ENCODE peak calls at places on chromosomes 12 and 14, in seven cellular contexts. U is GM23338, K is upper lobe of left lung, H is heart left ventricle, E is lower lobe of right lung, C is aorta, R is brain microvascular endothelial cell. O is an unnamed sample.

GRCh38 chr12:101608301-101609133 is 13.7 kb downstream of the MYBPC1 start:
- DNase-seq in U (peak; percentile 8), E (peak; percentile 57), C (no peak), K (no peak), H (no peak), R (no peak), O (no peak)

GRCh38 chr12:71019282-71019831 is 98.8 kb upstream of the PTPRR start:
- DNase-seq in E (no peak), U (peak; percentile 40), C (no peak), K (no peak), R (no peak), H (no peak), O (no peak)

GRCh38 chr12:459430-460258 is at the start of gene B4GALNT3:
- DNase-seq in U (peak; percentile 81), C (peak; percentile 87), H (peak; percentile 77), K (peak; percentile 94), R (no peak), E (peak; percentile 83), O (peak; percentile 86)

GRCh38 chr14:69270795-69271708 is 11.1 kb downstream of the GALNT16 start:
- DNase-seq in R (peak; percentile 15), C (no peak), K (no peak), U (no peak), E (no peak), H (peak; percentile 74), O (peak; percentile 67)

GRCh38 chr14:75944607-75945241 is 37.1 kb downstream of the TGFB3 start:
- DNase-seq in K (no peak), C (no peak), R (no peak), U (no peak), H (no peak), E (no peak), O (no peak)

GRCh38 chr14:60311417-60311816 is 62.4 kb downstream of the PPM1A start:
- DNase-seq in R (peak; percentile 86), U (no peak), H (no peak), K (no peak), C (no peak), E (no peak), O (no peak)

GRCh38 chr12:51323966-51324895 is at the start of gene BIN2:
- DNase-seq in U (no peak), E (peak; percentile 85), R (no peak), K (peak; percentile 94), H (peak; percentile 87), C (peak; percentile 80), O (peak; percentile 51)

GRCh38 chr14:75812592-75812991 is 151.5 kb downstream of the TTLL5 start:
- DNase-seq in C (no peak), U (peak; percentile 53), K (no peak), H (no peak), E (no peak), R (no peak), O (no peak)

GRCh38 chr14:65496178-65496993 is 83.9 kb downstream of the FUT8 start:
- DNase-seq in C (no peak), U (no peak), K (no peak), E (no peak), H (no peak), R (no peak), O (no peak)

GRCh38 chr12:109309441-109310246 is 560 bp upstream of the FOXN4 start:
- DNase-seq in C (no peak), H (no peak), E (no peak), U (peak; percentile 65), K (peak; percentile 86), R (no peak), O (no peak)

GRCh38 chr12:5230151-5230550 is 186.5 kb downstream of the KCNA5 start:
- DNase-seq in K (no peak), E (no peak), R (peak; percentile 40), U (no peak), H (no peak), C (no peak), O (no peak)

GRCh38 chr14:76917158-76917596 is 91.0 kb downstream of the LRRC74A start:
- DNase-seq in C (no peak), E (no peak), U (peak; percentile 96), K (no peak), H (no peak), R (peak; percentile 82), O (peak; percentile 82)

GRCh38 chr14:94100847-94101246 is 9.7 kb upstream of the IFI27 start:
- DNase-seq in E (no peak), R (peak; percentile 84), K (no peak), U (no peak), H (no peak), C (no peak), O (no peak)

GRCh38 chr14:96217381-96217913 is 12.8 kb downstream of the BDKRB2 start:
- DNase-seq in H (no peak), R (no peak), C (no peak), K (no peak), U (no peak), E (no peak), O (no peak)

GRCh38 chr14:21024668-21025373 is at the start of gene NDRG2:
- DNase-seq in H (peak; percentile 93), K (peak; percentile 95), R (no peak), E (peak; percentile 87), C (peak; percentile 89), U (peak; percentile 95), O (peak; percentile 95)

GRCh38 chr14:58455593-58456265 is 28.2 kb downstream of the KIAA0586 start:
- DNase-seq in R (peak; percentile 15), H (no peak), E (no peak), K (no peak), U (no peak), C (no peak), O (no peak)

GRCh38 chr12:50105913-50106450 is 2.2 kb downstream of the GPD1 start:
- DNase-seq in C (no peak), U (no peak), R (no peak), K (no peak), E (no peak), H (no peak), O (no peak)

GRCh38 chr14:99534863-99535262 is 53.7 kb downstream of the CCNK start:
- DNase-seq in K (peak; percentile 56), H (no peak), C (no peak), R (no peak), U (no peak), E (no peak), O (no peak)

GRCh38 chr12:88958961-88959360 is 378.7 kb upstream of the KITLG start:
- DNase-seq in E (no peak), K (no peak), H (no peak), R (no peak), U (peak; percentile 33), C (no peak), O (no peak)

DNA sequence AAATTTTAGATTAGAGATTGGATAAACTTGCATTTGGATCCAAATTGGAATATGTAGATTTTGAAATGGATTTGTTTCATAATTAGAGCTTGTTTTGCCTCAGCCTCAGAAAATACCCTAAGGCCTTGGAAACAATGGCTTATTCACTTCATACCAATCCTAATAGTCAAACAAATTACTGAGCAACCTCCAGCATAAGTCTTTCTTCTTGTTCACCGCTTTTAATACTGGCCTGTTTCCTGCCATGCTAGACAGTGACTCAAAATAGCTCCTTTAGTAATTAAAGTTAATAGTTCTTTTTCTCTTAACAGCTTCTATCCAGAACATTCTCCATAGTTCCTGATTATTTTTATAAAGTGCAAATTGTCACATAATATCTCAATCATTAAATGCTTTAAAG is 110.9 kb upstream of the DNM1L start:
- DNase-seq in C (no peak), E (no peak), K (no peak), U (no peak), R (peak; percentile 56), H (no peak), O (no peak)
- H3K4me3 ChIP-seq in C (no peak overlapping the region), E (no peak overlapping the region), K (no peak overlapping the region), U (no peak overlapping the region), R (no peak overlapping the region), H (no peak overlapping the region), O (no peak overlapping the region)

GRCh38 chr14:67819563-67820411 is at the start of gene RAD51B:
- DNase-seq in U (peak; percentile 92), E (peak; percentile 89), H (peak; percentile 91), K (peak; percentile 81), C (peak; percentile 93), R (peak; percentile 87), O (peak; percentile 83)

GRCh38 chr14:67820428-67820881 is 876 bp downstream of the RAD51B start:
- DNase-seq in E (no peak), R (peak; percentile 6), U (peak; percentile 32), K (no peak), C (no peak), H (no peak), O (no peak)

GRCh38 chr14:67817750-67818438 is 1.5 kb upstream of the ZFYVE26 start:
- DNase-seq in H (no peak), R (no peak), C (no peak), E (no peak), K (no peak), U (no peak), O (peak; percentile 41)

GRCh38 chr14:67816326-67817009 is at the start of gene ZFYVE26:
- DNase-seq in K (peak; percentile 72), R (peak; percentile 96), U (peak; percentile 99), H (peak; percentile 89), C (peak; percentile 93), E (peak; percentile 92), O (peak; percentile 89)

GRCh38 chr14:67821121-67821520 is 1.5 kb downstream of the RAD51B start:
- DNase-seq in E (no peak), C (no peak), U (no peak), H (no peak), K (no peak), R (no peak), O (no peak)
- H3K27ac ChIP-seq in E (no peak overlapping the region), C (no peak overlapping the region), U (peak overlapping the region; percentile 26), H (no peak overlapping the region), K (no peak overlapping the region), R (no peak overlapping the region), O (no peak overlapping the region)

DNA sequence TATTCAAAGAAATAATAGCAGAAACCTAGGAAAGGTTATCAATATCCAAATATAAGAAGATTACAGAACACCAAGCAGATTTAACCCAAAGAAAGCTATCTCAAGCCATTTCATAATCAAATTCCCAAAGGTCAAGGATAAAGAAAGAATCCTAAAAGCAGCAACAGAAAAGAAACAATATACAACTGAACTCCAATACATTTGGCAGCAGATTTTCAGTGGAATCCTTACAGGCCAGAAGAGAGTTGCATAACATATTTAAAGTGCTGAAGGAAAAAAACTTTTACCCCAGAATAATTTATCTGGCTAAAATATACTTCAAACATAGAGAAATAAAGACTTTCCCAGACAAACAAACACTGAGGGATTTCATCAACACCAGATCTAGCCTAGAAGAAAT is 54.3 kb downstream of the DENND5B start:
- DNase-seq in R (no peak), E (no peak), U (no peak), C (no peak), K (no peak), H (no peak), O (no peak)
- H3K27me3 ChIP-seq in R (no peaks in the 10 kb centered on the region), E (no peaks in the 10 kb centered on the region), U (no peaks in the 10 kb centered on the region), C (no peaks in the 10 kb centered on the region), K (no peaks in the 10 kb centered on the region), H (no peaks in the 10 kb centered on the region), O (no peaks in the 10 kb centered on the region)

DNA sequence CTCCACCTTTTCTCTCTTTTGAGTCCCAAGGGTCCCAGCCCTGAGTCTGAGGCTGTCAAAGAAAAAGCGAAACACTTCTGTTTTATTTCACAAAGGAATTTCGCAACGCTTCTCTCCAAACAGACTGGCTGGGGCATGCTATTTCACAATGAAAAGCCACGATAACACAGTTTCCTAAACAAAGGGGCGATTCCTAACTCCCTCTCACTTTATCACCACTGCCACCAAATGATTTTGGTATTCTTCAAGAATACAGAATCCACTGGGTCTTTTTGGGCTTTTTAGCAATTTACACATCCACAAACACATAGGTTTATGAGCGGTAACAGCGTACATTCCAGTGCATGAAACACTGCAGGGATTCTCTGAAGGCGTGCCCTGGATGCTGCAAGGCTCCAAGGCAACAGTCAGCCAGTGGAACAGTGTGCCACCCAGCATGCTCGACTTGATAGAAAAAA is 161.2 kb downstream of the DAD1 start:
- DNase-seq in C (no peak), U (peak; percentile 15), K (no peak), R (peak; percentile 51), E (peak; percentile 54), H (no peak), O (peak; percentile 63)
- H3K4me3 ChIP-seq in C (no peak overlapping the region), U (no peak overlapping the region), K (peak overlapping the region; percentile 17), R (peak overlapping the region; percentile 22), E (peak overlapping the region; percentile 7), H (no peak overlapping the region), O (no peak overlapping the region)

O was measured in right cardiac atrium.